ENCODE peak calls at places on chromosomes 1 and 21, in six cellular contexts. Q is H1, Y is mesenchymal stem cell, C is IMR-90, M is H9, G is trophoblast cell. F is an unnamed sample.

GRCh38 chr1:172585348-172585747 is 52.4 kb downstream of the SUCO start:
- DNase-seq in G (no peak), Q (no peak), C (peak), Y (peak), M (no peak), F (no peak)

GRCh38 chr1:116538527-116538926 is 32.3 kb downstream of the CD58 start:
- DNase-seq in C (peak), Q (no peak), M (no peak), G (no peak), Y (peak), F (no peak)

GRCh38 chr1:173488001-173488400 is 10.9 kb downstream of the PRDX6 start:
- DNase-seq in Y (no peak), G (no peak), M (no peak), C (no peak), Q (no peak), F (no peak)

GRCh38 chr1:201180901-201181300 is 9.7 kb upstream of the IGFN1 start:
- DNase-seq in M (no peak), G (no peak), Y (no peak), Q (no peak), C (no peak), F (no peak)

GRCh38 chr1:201468844-201469644 is at the start of gene PHLDA3:
- DNase-seq in G (peak), C (peak), Y (peak), Q (peak), M (peak), F (peak)

GRCh38 chr1:53638641-53639035 is 100.3 kb downstream of the GLIS1 start:
- DNase-seq in C (no peak), M (peak), G (no peak), Y (no peak), Q (no peak), F (no peak)

GRCh38 chr1:168989985-168990384 is 116.5 kb upstream of the ATP1B1 start:
- DNase-seq in M (no peak), C (no peak), Y (no peak), Q (no peak), G (no peak), F (no peak)

GRCh38 chr1:53075206-53075605 is 13.2 kb downstream of the PODN start:
- DNase-seq in G (no peak), Q (no peak), Y (no peak), C (no peak), M (no peak), F (no peak)

GRCh38 chr1:234433563-234434285 is 45.3 kb downstream of the TARBP1 start:
- DNase-seq in C (peak), G (no peak), M (no peak), Q (no peak), Y (peak), F (no peak)

GRCh38 chr1:194295690-194296089 is 1109.3 kb upstream of the B3GALT2 start:
- DNase-seq in C (peak), Y (peak), M (no peak), Q (no peak), G (peak), F (peak)

GRCh38 chr1:12464028-12464427 is 154.0 kb downstream of the DHRS3 start:
- DNase-seq in C (no peak), Y (no peak), G (no peak), M (no peak), Q (no peak), F (no peak)
- H3K14ac ChIP-seq in C (peak), Y (no peak), G (no peak), M (no peak), Q (no peak), F (no peak)

GRCh38 chr1:107643766-107644165 is 321.2 kb downstream of the VAV3 start:
- DNase-seq in Q (no peak), G (peak), M (no peak), C (no peak), Y (no peak), F (no peak)

GRCh38 chr1:107652976-107653375 is 312.0 kb downstream of the VAV3 start:
- DNase-seq in Y (no peak), G (no peak), C (no peak), Q (no peak), M (no peak), F (no peak)

GRCh38 chr1:107649023-107649422 is 316.0 kb downstream of the VAV3 start:
- DNase-seq in Y (no peak), M (no peak), Q (no peak), C (peak), G (no peak), F (no peak)

GRCh38 chr1:107647012-107647411 is 318.0 kb downstream of the VAV3 start:
- DNase-seq in C (no peak), G (peak), Q (no peak), Y (no peak), M (no peak), F (no peak)

DNA sequence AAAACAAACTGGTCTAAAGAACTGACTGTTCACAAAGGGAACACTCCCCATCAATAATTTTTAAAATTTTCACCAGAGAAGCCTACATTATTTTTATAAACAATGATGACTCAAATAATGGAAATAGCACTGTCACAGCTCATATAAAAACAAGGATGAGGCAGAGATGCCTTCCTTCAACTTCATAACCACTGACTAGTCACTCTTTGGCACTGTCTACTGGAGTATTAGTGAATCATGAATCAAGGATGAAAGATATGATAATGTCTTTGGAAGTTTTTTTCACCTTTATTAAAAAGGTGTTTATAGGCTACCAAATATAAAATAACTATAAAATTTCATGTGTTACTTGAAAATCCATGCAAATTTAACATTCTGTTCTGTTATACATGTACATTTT is 316.9 kb downstream of the VAV3 start:
- DNase-seq in M (no peak), G (no peak), C (peak), Q (no peak), Y (no peak), F (no peak)
- H2AFZ ChIP-seq in M (no peak), G (no peak), C (no peak), Q (no peak), Y (no peak), F (no peak)

DNA sequence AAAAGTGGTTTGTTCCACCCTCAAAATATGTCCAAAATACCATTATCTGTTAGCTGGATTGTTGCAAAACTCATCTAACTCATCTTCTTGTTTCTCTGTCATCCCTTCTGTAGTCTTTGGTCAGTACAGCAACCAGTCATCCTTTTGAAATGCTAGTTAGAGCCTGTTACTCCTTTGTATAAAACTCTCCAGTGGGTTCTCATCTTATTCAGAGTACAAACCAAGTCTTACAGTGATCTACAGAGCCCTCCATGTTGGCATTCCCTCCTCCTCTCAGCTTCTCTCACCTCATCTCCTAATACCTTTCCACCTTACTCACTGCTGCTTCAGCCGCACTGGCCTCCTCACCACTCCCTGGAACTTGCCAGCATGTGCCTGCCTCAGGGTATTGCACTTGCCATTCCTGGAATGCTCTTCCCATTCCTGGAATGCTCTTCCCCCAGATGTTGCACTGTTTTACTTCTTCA is 70.6 kb downstream of the LAMC1 start:
- DNase-seq in Q (no peak), M (peak), Y (peak), G (peak), C (peak), F (no peak)
- H3K14ac ChIP-seq in Q (no peak), M (no peak), Y (no peak), G (no peak), C (no peak), F (no peak)

DNA sequence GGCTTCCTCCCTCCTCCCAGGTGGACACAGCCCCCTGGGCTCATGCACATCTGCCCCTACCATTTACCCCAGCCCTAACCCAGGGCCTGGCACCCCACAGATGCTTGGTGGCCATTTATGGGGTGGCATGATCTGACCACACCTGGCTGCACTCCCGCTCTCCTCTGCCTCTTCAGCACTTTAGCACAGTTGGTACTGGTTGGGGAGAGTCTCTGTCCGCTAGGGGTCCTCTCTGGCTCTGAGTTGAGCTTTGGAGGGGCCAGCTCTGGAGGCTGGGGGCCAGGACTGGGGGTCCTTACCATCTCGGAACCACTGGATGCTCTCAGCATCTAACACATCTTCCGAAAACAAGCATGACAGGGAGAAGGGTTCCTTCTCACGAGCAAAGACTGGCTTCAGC is 17.4 kb downstream of the MYOM3 start:
- DNase-seq in Q (peak), Y (no peak), C (no peak), M (no peak), G (no peak), F (no peak)
- H2AFZ ChIP-seq in Q (no peak), Y (no peak), C (no peak), M (no peak), G (no peak), F (no peak)

GRCh38 chr1:164841723-164842465 is 282.9 kb downstream of the PBX1 start:
- DNase-seq in C (no peak), G (no peak), M (no peak), Y (no peak), Q (no peak), F (no peak)
- H3K14ac ChIP-seq in C (no peak), G (no peak), M (no peak), Y (no peak), Q (no peak), F (peak)

GRCh38 chr1:246875041-246876026 is 56.4 kb downstream of the AHCTF1 start:
- DNase-seq in M (no peak), Q (no peak), G (peak), Y (peak), C (peak), F (no peak)

DNA sequence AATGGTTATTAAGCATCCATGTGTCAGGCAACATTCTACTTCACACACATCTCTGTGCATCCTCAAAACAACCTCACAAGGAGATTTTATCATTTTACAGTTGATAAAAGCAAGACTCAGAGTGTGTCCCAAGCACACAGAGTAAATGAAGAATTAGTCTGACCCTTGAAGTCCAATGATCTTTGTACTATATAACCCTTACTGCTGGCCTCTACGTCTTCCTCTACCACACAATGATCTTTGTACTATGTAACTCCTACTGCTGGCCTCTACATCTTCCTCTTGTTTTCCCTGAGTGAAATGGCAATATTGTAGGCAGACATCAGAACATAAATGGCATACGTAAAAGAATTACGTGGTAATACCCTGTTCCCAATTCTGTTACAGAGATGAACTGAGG is 55.3 kb downstream of the AHCTF1 start:
- DNase-seq in G (no peak), Y (no peak), M (no peak), Q (no peak), C (no peak), F (no peak)
- H2AFZ ChIP-seq in G (no peak), Y (no peak), M (no peak), Q (no peak), C (no peak), F (no peak)

GRCh38 chr21:36506482-36506881 is 26.6 kb upstream of the CLDN14 start:
- DNase-seq in G (no peak), Q (no peak), C (no peak), M (no peak), Y (no peak), F (no peak)

GRCh38 chr21:36507397-36508018 is 27.6 kb upstream of the CLDN14 start:
- DNase-seq in C (peak), Q (no peak), G (no peak), M (no peak), Y (peak), F (no peak)

GRCh38 chr21:36501589-36501892 is 21.6 kb upstream of the CLDN14 start:
- DNase-seq in C (no peak), Q (no peak), M (no peak), G (no peak), Y (no peak), F (no peak)

GRCh38 chr21:36502365-36502764 is 22.4 kb upstream of the CLDN14 start:
- DNase-seq in C (no peak), Y (no peak), Q (no peak), M (no peak), G (no peak), F (no peak)

DNA sequence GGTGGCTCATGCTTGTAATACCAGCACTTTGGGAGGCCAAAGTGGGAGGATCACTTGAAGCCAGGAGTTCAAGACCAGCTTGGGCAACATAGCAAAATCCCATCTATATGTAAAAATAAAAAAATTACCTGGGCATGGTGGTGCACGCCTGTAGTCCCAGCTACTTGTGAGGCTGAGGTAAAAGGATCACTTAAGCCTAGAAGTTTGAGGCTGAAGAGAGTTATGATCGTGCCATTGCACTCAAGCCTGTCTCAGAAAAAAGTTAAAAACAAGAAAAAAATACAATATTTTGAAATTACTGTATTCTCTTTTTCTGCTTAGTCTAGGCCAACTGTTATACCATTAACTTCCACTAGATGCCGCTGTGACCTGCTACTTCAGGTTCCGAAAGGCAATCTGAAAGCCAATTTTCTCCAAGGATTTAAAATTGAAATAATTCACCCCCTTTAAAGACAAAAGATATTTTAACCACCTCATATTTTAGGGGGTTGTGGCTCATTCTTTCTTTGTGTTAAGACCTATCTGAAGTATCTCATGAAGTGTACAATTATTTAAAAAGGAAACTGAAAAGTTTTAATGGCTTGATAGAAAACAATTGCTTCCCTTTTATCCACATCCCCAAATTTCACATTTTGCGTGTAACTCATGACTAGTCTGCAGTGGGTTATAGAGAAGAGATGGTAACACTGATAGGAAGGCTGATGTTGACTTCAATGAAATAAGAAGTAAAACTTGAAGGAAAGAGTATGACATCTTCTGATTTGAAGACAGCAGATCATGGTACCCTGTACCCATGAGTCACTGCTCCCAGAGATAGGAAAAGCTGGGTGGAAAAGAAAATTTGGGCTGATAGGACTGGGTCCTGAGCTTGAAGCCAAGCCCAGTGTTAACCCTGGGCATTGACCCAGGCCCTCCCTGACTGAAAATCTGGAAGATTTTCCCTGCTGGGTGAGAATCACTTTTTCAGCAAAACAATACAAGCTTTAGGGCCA is 24.4 kb upstream of the CLDN14 start:
- DNase-seq in M (no peak), C (peak), Q (no peak), Y (peak), G (peak), F (peak)
- H3K14ac ChIP-seq in M (no peak), C (no peak), Q (no peak), Y (no peak), G (no peak), F (no peak)

F was measured in neuronal stem cell.